ENCODE peak calls at places on chromosomes 4 and X, in seven cellular contexts. One of them, this sample, is unnamed.
A peak's percentile ranks its signal among the peaks of the same experiment; 100 is the strongest.

GRCh38 chr4:38670061-38670894 is 6.3 kb downstream of the KLF3 start:
- DNase-seq in endodermal cell: peak; percentile 59
- DNase-seq in K562: no peak
- DNase-seq in HCT116: no peak
- DNase-seq in neural progenitor cell: peak; percentile 46
- DNase-seq in PC-3: peak; percentile 1
- DNase-seq in IMR-90: no peak
- DNase-seq in this sample: no peak

GRCh38 chrX:68874076-68874475 is 45.3 kb downstream of the EFNB1 start:
- DNase-seq in endodermal cell: no peak
- DNase-seq in K562: no peak
- DNase-seq in HCT116: no peak
- DNase-seq in neural progenitor cell: no peak
- DNase-seq in PC-3: no peak
- DNase-seq in IMR-90: no peak
- DNase-seq in this sample: no peak

GRCh38 chrX:25810202-25810601 is 327.9 kb upstream of the MAGEB18 start:
- DNase-seq in endodermal cell: no peak
- DNase-seq in K562: no peak
- DNase-seq in HCT116: no peak
- DNase-seq in neural progenitor cell: no peak
- DNase-seq in PC-3: peak; percentile 1
- DNase-seq in IMR-90: peak; percentile 75
- DNase-seq in this sample: no peak

GRCh38 chr4:185865901-185866328 is 53.9 kb upstream of the SORBS2 start:
- DNase-seq in endodermal cell: no peak
- DNase-seq in K562: no peak
- DNase-seq in HCT116: no peak
- DNase-seq in neural progenitor cell: no peak
- DNase-seq in PC-3: peak; percentile 80
- DNase-seq in IMR-90: peak; percentile 44
- DNase-seq in this sample: no peak

GRCh38 chrX:153640045-153640686 is 6.8 kb upstream of the DUSP9 start:
- DNase-seq in endodermal cell: peak; percentile 33
- DNase-seq in K562: no peak
- DNase-seq in HCT116: no peak
- DNase-seq in neural progenitor cell: no peak
- DNase-seq in PC-3: no peak
- DNase-seq in IMR-90: no peak
- DNase-seq in this sample: no peak

GRCh38 chrX:46913710-46914109 is 1.5 kb downstream of the JADE3 start:
- DNase-seq in endodermal cell: peak; percentile 53
- DNase-seq in K562: no peak
- DNase-seq in HCT116: no peak
- DNase-seq in neural progenitor cell: peak; percentile 20
- DNase-seq in PC-3: peak; percentile 45
- DNase-seq in IMR-90: peak; percentile 29
- DNase-seq in this sample: no peak

GRCh38 chr4:1668488-1668840 is 15.6 kb downstream of the FAM53A start:
- DNase-seq in endodermal cell: no peak
- DNase-seq in K562: no peak
- DNase-seq in HCT116: no peak
- DNase-seq in neural progenitor cell: no peak
- DNase-seq in PC-3: no peak
- DNase-seq in IMR-90: no peak
- DNase-seq in this sample: no peak

GRCh38 chr4:181661090-181661489 is 582.1 kb upstream of the TENM3 start:
- DNase-seq in endodermal cell: no peak
- DNase-seq in K562: no peak
- DNase-seq in HCT116: no peak
- DNase-seq in neural progenitor cell: no peak
- DNase-seq in PC-3: no peak
- DNase-seq in IMR-90: peak; percentile 85
- DNase-seq in this sample: peak; percentile 42

GRCh38 chrX:103817502-103817901 is 14.6 kb downstream of the RAB9B start:
- DNase-seq in endodermal cell: no peak
- DNase-seq in K562: peak; percentile 38
- DNase-seq in HCT116: peak; percentile 15
- DNase-seq in neural progenitor cell: peak; percentile 69
- DNase-seq in PC-3: peak; percentile 87
- DNase-seq in IMR-90: peak; percentile 42
- DNase-seq in this sample: no peak

GRCh38 chr4:8376361-8377102 is 64.0 kb downstream of the ACOX3 start:
- DNase-seq in endodermal cell: no peak
- DNase-seq in K562: no peak
- DNase-seq in HCT116: no peak
- DNase-seq in neural progenitor cell: no peak
- DNase-seq in PC-3: no peak
- DNase-seq in IMR-90: no peak
- DNase-seq in this sample: no peak

GRCh38 chr4:17704020-17704657 is 77.3 kb downstream of the FAM184B start:
- DNase-seq in endodermal cell: no peak
- DNase-seq in K562: no peak
- DNase-seq in HCT116: no peak
- DNase-seq in neural progenitor cell: no peak
- DNase-seq in PC-3: no peak
- DNase-seq in IMR-90: no peak
- DNase-seq in this sample: no peak

GRCh38 chr4:98586231-98586630 is 72.2 kb downstream of the TSPAN5 start:
- DNase-seq in endodermal cell: no peak
- DNase-seq in K562: no peak
- DNase-seq in HCT116: no peak
- DNase-seq in neural progenitor cell: no peak
- DNase-seq in PC-3: no peak
- DNase-seq in IMR-90: no peak
- DNase-seq in this sample: no peak

GRCh38 chrX:48509245-48509590 is 426 bp downstream of the PORCN start:
- DNase-seq in endodermal cell: no peak
- DNase-seq in K562: no peak
- DNase-seq in HCT116: no peak
- DNase-seq in neural progenitor cell: peak; percentile 9
- DNase-seq in PC-3: no peak
- DNase-seq in IMR-90: no peak
- DNase-seq in this sample: no peak

GRCh38 chr4:126790633-126791032 is 842.1 kb upstream of the INTU start:
- DNase-seq in endodermal cell: no peak
- DNase-seq in K562: no peak
- DNase-seq in HCT116: no peak
- DNase-seq in neural progenitor cell: no peak
- DNase-seq in PC-3: no peak
- DNase-seq in IMR-90: peak; percentile 66
- DNase-seq in this sample: no peak

GRCh38 chr4:47519239-47519883 is 34.3 kb downstream of the ATP10D start:
- DNase-seq in endodermal cell: no peak
- DNase-seq in K562: no peak
- DNase-seq in HCT116: no peak
- DNase-seq in neural progenitor cell: no peak
- DNase-seq in PC-3: no peak
- DNase-seq in IMR-90: no peak
- DNase-seq in this sample: no peak

GRCh38 chr4:165537028-165537648 is 158.3 kb downstream of the CPE start:
- DNase-seq in endodermal cell: no peak
- DNase-seq in K562: peak; percentile 46
- DNase-seq in HCT116: peak; percentile 51
- DNase-seq in neural progenitor cell: peak; percentile 73
- DNase-seq in PC-3: peak; percentile 77
- DNase-seq in IMR-90: peak; percentile 39
- DNase-seq in this sample: no peak

GRCh38 chr4:69503558-69503957 is 7.9 kb upstream of the UGT2B4 start:
- DNase-seq in endodermal cell: peak; percentile 77
- DNase-seq in K562: no peak
- DNase-seq in HCT116: no peak
- DNase-seq in neural progenitor cell: no peak
- DNase-seq in PC-3: no peak
- DNase-seq in IMR-90: no peak
- DNase-seq in this sample: no peak

GRCh38 chr4:185186769-185187168 is 17.0 kb downstream of the CFAP97 start:
- DNase-seq in endodermal cell: no peak
- DNase-seq in K562: no peak
- DNase-seq in HCT116: no peak
- DNase-seq in neural progenitor cell: no peak
- DNase-seq in PC-3: no peak
- DNase-seq in IMR-90: no peak
- DNase-seq in this sample: no peak

GRCh38 chr4:169682360-169683047 is 62.1 kb downstream of the CLCN3 start:
- DNase-seq in endodermal cell: no peak
- DNase-seq in K562: no peak
- DNase-seq in HCT116: no peak
- DNase-seq in neural progenitor cell: no peak
- DNase-seq in PC-3: no peak
- DNase-seq in IMR-90: peak; percentile 15
- DNase-seq in this sample: no peak

GRCh38 chr4:168633071-168633470 is 136.2 kb downstream of the PALLD start:
- DNase-seq in endodermal cell: no peak
- DNase-seq in K562: no peak
- DNase-seq in HCT116: no peak
- DNase-seq in neural progenitor cell: no peak
- DNase-seq in PC-3: peak; percentile 17
- DNase-seq in IMR-90: no peak
- DNase-seq in this sample: no peak

GRCh38 chrX:14554132-14554715 is 24.9 kb downstream of the GLRA2 start:
- DNase-seq in endodermal cell: no peak
- DNase-seq in K562: no peak
- DNase-seq in HCT116: no peak
- DNase-seq in neural progenitor cell: no peak
- DNase-seq in PC-3: no peak
- DNase-seq in IMR-90: no peak
- DNase-seq in this sample: no peak

DNA sequence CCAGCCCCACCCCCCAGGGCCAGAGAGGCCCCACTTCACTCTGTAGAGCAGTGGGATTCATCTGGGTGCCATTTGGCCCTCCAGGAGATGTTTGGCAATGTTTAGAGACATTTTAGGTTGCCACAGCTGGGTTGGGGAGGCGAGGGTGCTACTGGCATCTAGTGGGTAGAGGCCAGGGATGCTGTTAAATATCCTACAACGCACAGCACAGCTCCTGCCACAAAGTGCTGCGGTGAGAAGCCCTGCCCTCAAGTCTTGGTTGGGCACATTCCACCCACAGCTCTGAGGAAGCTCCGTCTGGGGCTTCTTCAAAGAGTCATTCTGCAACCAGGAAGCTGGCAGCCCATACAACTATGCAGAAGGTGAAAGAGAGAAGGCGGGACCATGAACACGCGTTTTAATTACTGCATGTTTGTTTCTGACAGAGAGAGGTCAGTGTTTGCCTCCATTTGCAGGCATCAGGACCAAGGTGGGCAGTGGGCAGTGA is 48.1 kb upstream of the FAM9C start:
- DNase-seq in endodermal cell: no peak
- DNase-seq in K562: no peak
- DNase-seq in HCT116: no peak
- DNase-seq in neural progenitor cell: no peak
- DNase-seq in PC-3: no peak
- DNase-seq in IMR-90: no peak
- DNase-seq in this sample: no peak
- TF ChIP-seq CTCF in endodermal cell: no peak
- TF ChIP-seq CTCF in K562: peak; percentile 15
- TF ChIP-seq CTCF in HCT116: no peak
- TF ChIP-seq CTCF in neural progenitor cell: no peak
- TF ChIP-seq CTCF in PC-3: no peak
- TF ChIP-seq CTCF in IMR-90: no peak
- TF ChIP-seq CTCF in this sample: no peak

DNA sequence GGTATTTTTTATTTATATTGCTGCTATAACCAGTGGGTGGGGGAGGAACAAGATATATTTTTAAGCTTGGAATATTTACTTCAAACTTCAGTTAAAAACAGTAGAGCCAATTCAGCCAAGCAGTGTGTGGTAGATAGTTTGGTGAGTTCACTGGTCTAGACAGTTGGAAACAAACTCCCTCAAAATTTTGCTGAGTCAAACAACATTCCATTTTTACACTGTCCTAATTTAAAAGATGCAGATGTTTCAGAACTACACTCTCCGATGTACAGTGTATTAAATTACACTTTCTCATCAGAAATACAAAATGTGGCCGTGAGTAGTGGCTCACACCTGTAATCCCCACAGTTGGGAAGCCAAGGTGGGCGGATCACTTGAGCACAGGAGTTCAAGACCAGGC is 23.3 kb downstream of the PRKX start:
- DNase-seq in endodermal cell: no peak
- DNase-seq in K562: no peak
- DNase-seq in HCT116: no peak
- DNase-seq in neural progenitor cell: no peak
- DNase-seq in PC-3: no peak
- DNase-seq in IMR-90: peak; percentile 15
- DNase-seq in this sample: no peak
- H3K27ac ChIP-seq in endodermal cell: no peak overlapping the region
- H3K27ac ChIP-seq in K562: no peak overlapping the region
- H3K27ac ChIP-seq in HCT116: no peak overlapping the region
- H3K27ac ChIP-seq in neural progenitor cell: no peak overlapping the region
- H3K27ac ChIP-seq in PC-3: no peak overlapping the region
- H3K27ac ChIP-seq in IMR-90: peak overlapping the region; percentile 51
- H3K27ac ChIP-seq in this sample: no peak overlapping the region

DNA sequence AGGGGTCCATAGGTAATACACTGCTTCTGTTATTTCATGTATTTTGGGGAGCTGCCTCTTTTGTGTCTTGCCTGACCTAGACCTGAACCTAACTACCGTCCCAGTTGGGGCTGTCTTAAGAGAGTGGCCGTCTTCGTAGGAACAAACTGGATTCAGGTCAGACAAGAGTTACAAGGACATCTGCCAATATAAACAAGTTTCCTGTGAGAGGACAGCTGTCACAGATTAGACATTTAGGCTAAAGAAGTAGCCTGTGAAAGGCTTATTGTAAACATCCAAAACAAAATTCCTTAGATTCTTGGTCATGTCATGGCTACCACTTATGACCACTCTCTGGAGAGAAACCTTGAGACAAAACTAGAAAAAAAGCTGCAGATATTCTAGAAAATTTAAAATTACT is 797.6 kb upstream of the AADAT start:
- DNase-seq in endodermal cell: no peak
- DNase-seq in K562: no peak
- DNase-seq in HCT116: no peak
- DNase-seq in neural progenitor cell: no peak
- DNase-seq in PC-3: no peak
- DNase-seq in IMR-90: no peak
- DNase-seq in this sample: no peak
- H3K9ac ChIP-seq in endodermal cell: no peak overlapping the region
- H3K9ac ChIP-seq in K562: no peak overlapping the region
- H3K9ac ChIP-seq in HCT116: no peak overlapping the region
- H3K9ac ChIP-seq in neural progenitor cell: no peak overlapping the region
- H3K9ac ChIP-seq in PC-3: no peak overlapping the region
- H3K9ac ChIP-seq in IMR-90: no peak overlapping the region
- H3K9ac ChIP-seq in this sample: no peak overlapping the region

DNA sequence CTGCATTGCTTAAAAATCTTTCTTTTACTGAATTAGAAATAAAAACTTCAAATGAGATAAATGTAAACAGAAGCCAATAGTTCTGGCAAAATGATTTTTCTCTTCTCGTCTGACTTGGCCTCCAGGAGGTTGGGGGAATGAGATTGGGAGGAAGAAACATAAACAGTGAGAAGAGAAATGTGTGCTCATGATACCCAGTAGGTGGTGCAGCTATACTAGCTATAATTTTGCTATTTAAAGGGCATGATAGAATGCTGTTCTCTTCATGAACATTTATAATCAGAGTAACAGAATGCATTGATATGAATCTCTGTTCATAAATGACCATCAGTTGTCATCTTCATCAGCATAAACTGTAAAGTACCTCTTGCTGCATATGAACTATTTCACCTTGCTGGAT is 85.5 kb downstream of the TACR3 start:
- DNase-seq in endodermal cell: no peak
- DNase-seq in K562: no peak
- DNase-seq in HCT116: peak; percentile 10
- DNase-seq in neural progenitor cell: no peak
- DNase-seq in PC-3: peak; percentile 7
- DNase-seq in IMR-90: no peak
- DNase-seq in this sample: no peak
- TF ChIP-seq CTCF in endodermal cell: peak; percentile 19
- TF ChIP-seq CTCF in K562: no peak
- TF ChIP-seq CTCF in HCT116: peak; percentile 37
- TF ChIP-seq CTCF in neural progenitor cell: no peak
- TF ChIP-seq CTCF in PC-3: peak; percentile 30
- TF ChIP-seq CTCF in IMR-90: no peak
- TF ChIP-seq CTCF in this sample: no peak

GRCh38 chr4:152973614-152974200 is 37.6 kb downstream of the FHDC1 start:
- DNase-seq in endodermal cell: no peak
- DNase-seq in K562: no peak
- DNase-seq in HCT116: no peak
- DNase-seq in neural progenitor cell: no peak
- DNase-seq in PC-3: no peak
- DNase-seq in IMR-90: no peak
- DNase-seq in this sample: no peak
- H3K27ac ChIP-seq in endodermal cell: no peak overlapping the region
- H3K27ac ChIP-seq in K562: no peak overlapping the region
- H3K27ac ChIP-seq in HCT116: no peak overlapping the region
- H3K27ac ChIP-seq in neural progenitor cell: no peak overlapping the region
- H3K27ac ChIP-seq in PC-3: no peak overlapping the region
- H3K27ac ChIP-seq in IMR-90: peak overlapping the region; percentile 31
- H3K27ac ChIP-seq in this sample: no peak overlapping the region

This sample was measured in keratinocyte.